ENCODE peak calls at places on chromosomes 4 and X, in four cellular contexts. S is A549, P is HepG2, B is GM12878. A is an unnamed sample.

GRCh38 chr4:110620352-110621327 is 2.2 kb downstream of the PITX2 start:
- DNase-seq in B (no peak), P (no peak), S (no peak), A (peak; percentile 40)

GRCh38 chrX:47564438-47565085 is 3.6 kb downstream of the ARAF start:
- DNase-seq in P (no peak), S (no peak), B (no peak), A (no peak)

GRCh38 chr4:149108626-149109025 is 666.4 kb upstream of the NR3C2 start:
- DNase-seq in B (no peak), S (no peak), P (no peak), A (no peak)

GRCh38 chrX:68059469-68059868 is 373.8 kb downstream of the OPHN1 start:
- DNase-seq in P (no peak), B (no peak), S (no peak), A (no peak)

GRCh38 chrX:9635368-9635767 is 130.3 kb downstream of the GPR143 start:
- DNase-seq in S (no peak), P (no peak), B (no peak), A (no peak)

GRCh38 chr4:26568446-26568994 is 15.4 kb upstream of the TBC1D19 start:
- DNase-seq in P (no peak), B (no peak), S (peak; percentile 53), A (peak; percentile 77)

GRCh38 chr4:157978680-157979361 is 194.0 kb downstream of the GASK1B start:
- DNase-seq in P (peak; percentile 68), S (peak; percentile 59), B (no peak), A (peak; percentile 82)

GRCh38 chr4:150578745-150579470 is 3.0 kb upstream of the MAB21L2 start:
- DNase-seq in B (no peak), P (no peak), S (no peak), A (no peak)

GRCh38 chr4:82629238-82630000 is 67.6 kb upstream of the TMEM150C start:
- DNase-seq in B (no peak), S (no peak), P (no peak), A (no peak)

GRCh38 chrX:22559506-22559905 is 286.8 kb downstream of the CBLL2 start:
- DNase-seq in S (no peak), P (no peak), B (no peak), A (no peak)

GRCh38 chrX:138128025-138128671 is 562.2 kb downstream of the ZIC3 start:
- DNase-seq in S (peak; percentile 39), P (peak; percentile 2), B (no peak), A (peak; percentile 1)

GRCh38 chr4:67770422-67770821 is 16.2 kb upstream of the GNRHR start:
- DNase-seq in P (no peak), B (no peak), S (no peak), A (no peak)
- TF ChIP-seq MYC in P (no peak), B (no peak), S (no peak), A (no peak)

GRCh38 chrX:37817176-37817575 is 30.2 kb downstream of the DYNLT3 start:
- DNase-seq in S (no peak), P (no peak), B (no peak), A (no peak)

GRCh38 chrX:37815366-37815765 is 32.0 kb downstream of the DYNLT3 start:
- DNase-seq in P (no peak), S (no peak), B (no peak), A (no peak)

GRCh38 chrX:37818031-37818430 is 29.3 kb downstream of the DYNLT3 start:
- DNase-seq in S (no peak), P (no peak), B (no peak), A (no peak)

GRCh38 chrX:37816766-37817165 is 30.6 kb downstream of the DYNLT3 start:
- DNase-seq in S (no peak), P (no peak), B (no peak), A (no peak)

GRCh38 chrX:37817579-37817978 is 29.8 kb downstream of the DYNLT3 start:
- DNase-seq in P (no peak), S (no peak), B (no peak), A (no peak)
- TF ChIP-seq MYC in P (no peak), S (no peak), B (no peak), A (no peak)

GRCh38 chr4:77740480-77740879 is 78.7 kb downstream of the CNOT6L start:
- DNase-seq in P (no peak), B (no peak), S (no peak), A (no peak)

GRCh38 chr4:77734928-77735327 is 84.2 kb downstream of the CNOT6L start:
- DNase-seq in S (no peak), B (peak; percentile 52), P (peak; percentile 71), A (no peak)
- TF ChIP-seq MYC in S (no peak), B (no peak), P (no peak), A (no peak)

DNA sequence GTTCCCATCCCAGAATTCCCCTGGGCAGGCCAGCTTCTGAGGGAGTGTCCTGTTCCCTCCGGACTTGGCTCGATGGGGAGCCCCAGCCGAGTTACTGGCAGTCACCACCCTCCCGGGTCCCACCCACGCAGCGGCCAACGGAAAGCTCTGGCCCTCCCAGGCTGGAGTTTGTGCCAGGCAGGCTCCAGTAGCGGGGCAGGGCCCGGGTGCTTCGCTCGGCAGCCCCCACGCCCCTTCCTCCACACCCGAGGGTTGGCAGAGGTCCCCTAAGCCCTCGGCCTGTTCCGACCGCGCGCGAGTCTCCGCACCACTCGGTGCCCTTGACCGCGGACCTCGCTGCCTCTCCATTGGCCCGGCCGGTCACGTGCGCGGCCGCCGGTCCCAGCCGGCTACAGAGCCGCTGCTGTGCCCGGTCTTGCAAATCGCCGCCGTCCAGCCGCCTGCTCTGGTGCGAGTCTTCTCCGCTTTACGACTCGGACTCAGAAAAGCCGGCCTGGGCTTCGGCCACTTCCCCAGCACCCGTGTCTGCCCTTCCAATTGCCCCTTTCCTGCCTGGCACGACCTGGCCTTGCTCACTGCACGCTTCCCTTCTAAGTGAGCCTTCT is 20.8 kb upstream of the MTM1 start:
- DNase-seq in S (peak; percentile 48), B (no peak), P (no peak), A (peak; percentile 47)
- TF ChIP-seq MYC in S (no peak), B (no peak), P (no peak), A (no peak)

GRCh38 chr4:74267998-74268606 is 40.2 kb upstream of the EPGN start:
- DNase-seq in S (no peak), B (no peak), P (no peak), A (peak; percentile 14)
- TF ChIP-seq MYC in S (no peak), B (no peak), P (no peak), A (no peak)

DNA sequence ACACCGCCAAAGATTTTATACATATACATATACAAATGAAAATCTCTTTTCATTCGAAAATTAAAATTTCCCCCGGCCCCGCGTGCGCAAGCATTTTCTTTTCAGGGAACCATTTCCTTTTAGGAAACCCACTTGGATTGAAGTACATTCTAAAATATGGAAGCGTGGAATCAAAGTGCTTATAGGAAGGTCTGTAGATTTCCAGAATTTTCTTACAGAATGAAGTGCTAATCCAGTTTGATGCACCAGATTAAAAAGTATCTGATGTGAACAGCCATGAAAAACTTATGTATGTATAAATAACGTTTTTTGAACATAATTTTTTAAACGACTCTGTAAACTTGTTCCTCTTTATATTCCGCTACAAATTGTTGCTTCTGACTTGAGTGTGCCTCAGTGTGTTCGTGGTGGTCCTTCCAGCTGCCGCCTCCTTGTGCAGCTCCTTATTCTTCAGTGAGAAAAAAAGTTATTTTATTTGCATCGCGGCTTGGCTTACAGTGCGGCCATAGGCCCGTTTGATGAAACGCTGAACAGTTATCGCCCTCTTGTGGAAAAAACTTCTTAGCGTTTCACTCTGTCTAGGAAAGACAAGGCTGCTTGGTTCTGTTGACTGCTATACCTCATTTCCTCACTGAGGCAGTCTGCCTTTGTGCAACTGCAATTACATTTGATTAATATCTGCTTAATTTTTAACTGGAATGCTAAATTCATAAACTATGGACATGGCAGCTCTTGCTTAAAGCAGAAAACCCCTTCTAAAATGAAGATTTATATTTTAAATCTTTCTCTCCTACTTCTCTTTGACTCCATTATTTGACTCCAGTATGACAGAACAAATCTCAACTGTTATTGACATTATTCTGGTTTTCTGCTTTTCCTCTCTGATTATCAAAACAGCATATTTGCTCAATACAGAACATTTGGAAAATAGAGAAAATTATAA is 4.7 kb upstream of the NKX6-1 start:
- DNase-seq in P (peak; percentile 46), S (peak; percentile 66), B (no peak), A (peak; percentile 67)
- TF ChIP-seq MYC in P (no peak), S (no peak), B (no peak), A (no peak)

GRCh38 chr4:1582227-1582626 is 101.9 kb downstream of the FAM53A start:
- DNase-seq in P (no peak), S (no peak), B (no peak), A (no peak)

GRCh38 chr4:1578968-1579833 is 104.9 kb downstream of the FAM53A start:
- DNase-seq in P (no peak), B (no peak), S (peak; percentile 83), A (peak; percentile 34)

GRCh38 chr4:1577818-1578217 is 106.3 kb downstream of the FAM53A start:
- DNase-seq in B (no peak), S (no peak), P (no peak), A (no peak)

GRCh38 chr4:1578301-1578781 is 105.8 kb downstream of the FAM53A start:
- DNase-seq in S (no peak), P (no peak), B (no peak), A (no peak)

DNA sequence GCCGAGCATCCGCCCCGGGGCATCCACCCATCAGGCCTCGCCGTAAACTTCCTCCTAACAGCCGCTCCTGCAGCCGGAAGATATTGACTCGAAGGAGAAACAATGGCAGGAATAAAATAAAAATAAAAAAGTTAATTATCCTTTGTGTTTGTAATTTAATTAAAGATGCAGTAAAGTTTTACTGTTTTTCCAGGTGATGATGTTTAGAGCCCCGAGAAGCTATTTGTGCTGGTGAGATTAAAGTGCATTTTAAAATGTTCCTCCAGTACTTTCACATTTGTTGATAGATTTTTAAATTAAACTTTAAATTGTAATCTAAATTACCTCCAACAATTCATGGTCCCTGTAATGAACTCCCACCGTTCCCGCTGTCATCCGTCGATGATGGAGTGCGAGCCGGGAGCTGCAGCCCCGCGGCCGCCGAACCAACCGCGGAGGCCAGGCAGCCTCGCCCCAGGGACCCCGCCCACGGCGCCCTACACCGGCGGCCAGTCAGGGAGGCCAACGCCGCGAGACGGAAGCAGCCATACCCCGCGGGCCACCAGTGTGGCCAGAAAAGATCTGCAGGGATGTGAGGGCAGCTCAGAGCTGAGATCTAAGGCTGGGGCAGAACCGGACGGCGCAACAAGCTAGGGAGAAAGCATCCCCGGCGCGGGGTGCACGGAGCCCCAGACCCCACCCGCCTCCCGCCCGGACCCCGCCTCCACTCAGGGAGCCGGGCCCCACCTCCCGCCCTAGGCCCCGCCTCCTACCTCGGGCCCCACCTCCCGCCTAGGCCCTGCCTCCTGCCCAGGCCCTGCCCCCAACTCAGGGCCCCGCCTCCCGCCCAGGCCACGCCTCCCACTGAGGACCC is 104.1 kb downstream of the FAM53A start:
- DNase-seq in P (peak; percentile 15), S (peak; percentile 96), B (no peak), A (peak; percentile 70)
- TF ChIP-seq MYC in P (no peak), S (no peak), B (no peak), A (no peak)

A was measured in endothelial cell of umbilical vein.